ENCODE peak calls at places on chromosomes 4 and X, in four cellular contexts. N is H1, F is left ventricle myocardium inferior, V is upper lobe of left lung. O is an unnamed sample. For H3K4me1, the result is how much of the 10 kb centered on the place peaks cover.

GRCh38 chr4:78217557-78217956 is 160.4 kb downstream of the FRAS1 start:
- DNase-seq in F (no peak), V (no peak), N (no peak), O (no peak)

GRCh38 chrX:76850851-76851250 is 423.3 kb downstream of the MAGEE1 start:
- DNase-seq in N (peak), V (no peak), F (no peak), O (no peak)

GRCh38 chr4:94802091-94802490 is 44.3 kb downstream of the BMPR1B start:
- DNase-seq in F (peak), N (no peak), V (no peak), O (no peak)

GRCh38 chr4:70908993-70909556 is 6.9 kb downstream of the MOB1B start:
- DNase-seq in F (no peak), V (no peak), N (no peak), O (no peak)

GRCh38 chrX:84865113-84865512 is 138.6 kb upstream of the APOOL start:
- DNase-seq in N (no peak), V (no peak), F (no peak), O (no peak)

GRCh38 chr4:20137176-20137575 is 114.5 kb upstream of the SLIT2 start:
- DNase-seq in V (no peak), F (no peak), N (no peak), O (no peak)

GRCh38 chr4:176498857-176499256 is 179.1 kb downstream of the SPCS3 start:
- DNase-seq in V (no peak), F (no peak), N (no peak), O (no peak)

GRCh38 chr4:7425171-7425570 is 9.6 kb downstream of the PSAPL1 start:
- DNase-seq in F (peak), V (no peak), N (peak), O (peak)

GRCh38 chr4:11949355-11949754 is 520.7 kb upstream of the HS3ST1 start:
- DNase-seq in V (no peak), F (no peak), N (no peak), O (no peak)

GRCh38 chrX:22922961-22923360 is 76.8 kb upstream of the DDX53 start:
- DNase-seq in V (no peak), F (no peak), N (no peak), O (no peak)

GRCh38 chrX:85375333-85375738 is 4.1 kb downstream of the POF1B start:
- DNase-seq in V (no peak), F (no peak), N (no peak), O (no peak)

GRCh38 chr4:112075129-112075753 is 70.0 kb upstream of the FAM241A start:
- DNase-seq in V (no peak), N (no peak), F (no peak), O (no peak)

GRCh38 chrX:118726887-118727685 is at the start of gene IL13RA1:
- DNase-seq in F (peak), V (peak), N (peak), O (peak)

GRCh38 chr4:182862921-182863320 is 54.3 kb downstream of the DCTD start:
- DNase-seq in N (no peak), V (peak), F (no peak), O (no peak)

DNA sequence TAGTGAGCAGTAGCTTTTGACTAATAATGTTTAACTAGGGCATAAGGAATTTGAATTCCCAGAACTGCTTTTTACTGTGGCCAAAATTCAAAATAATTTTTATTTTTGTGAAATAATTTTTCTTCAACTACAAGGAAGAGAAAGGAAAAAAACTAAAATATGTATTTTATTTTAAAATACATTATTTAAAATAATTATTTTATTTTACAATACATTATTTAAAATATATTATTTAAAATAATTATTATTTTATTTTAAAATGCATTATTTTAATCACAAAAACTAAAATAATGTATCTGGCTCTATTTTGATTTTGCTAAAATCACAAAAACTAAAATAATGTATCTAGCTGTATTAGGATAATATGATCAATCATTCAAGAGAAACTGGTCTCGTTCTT is 210.4 kb downstream of the RELL1 start:
- DNase-seq in F (no peak), V (no peak), N (no peak), O (no peak)
- H3K4me1 ChIP-seq in F (under half), V (under half), N (under half), O (under half)

GRCh38 chr4:147927377-147928137 is 195.7 kb downstream of the ARHGAP10 start:
- DNase-seq in N (no peak), V (no peak), F (peak), O (no peak)

GRCh38 chr4:147928400-147928799 is 196.5 kb downstream of the ARHGAP10 start:
- DNase-seq in N (no peak), F (no peak), V (no peak), O (no peak)

GRCh38 chr4:147933779-147934178 is 201.9 kb downstream of the ARHGAP10 start:
- DNase-seq in N (no peak), F (no peak), V (no peak), O (no peak)

GRCh38 chr4:147938481-147938880 is 206.6 kb downstream of the ARHGAP10 start:
- DNase-seq in F (no peak), V (no peak), N (no peak), O (no peak)

DNA sequence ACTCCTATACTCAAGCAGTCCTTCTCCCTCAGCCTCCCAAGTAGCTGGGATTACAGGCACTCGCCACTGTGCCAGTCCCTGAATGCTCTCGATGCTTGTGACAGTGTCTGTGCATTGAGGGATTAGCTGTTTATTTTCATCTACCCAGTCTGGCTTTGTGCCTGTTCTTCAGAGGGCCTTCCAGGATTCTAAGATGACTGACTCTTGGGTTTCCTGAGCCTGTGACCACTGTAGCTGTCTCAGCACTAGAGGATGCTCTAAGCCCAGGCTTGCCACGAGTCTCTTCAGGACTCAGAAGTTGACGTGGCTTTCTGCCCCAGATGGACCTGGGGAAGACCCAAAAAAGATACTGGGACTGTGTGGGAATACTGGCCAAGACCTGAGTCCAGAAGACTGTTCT is 201.4 kb downstream of the ARHGAP10 start:
- DNase-seq in F (no peak), V (no peak), N (no peak), O (no peak)
- TF ChIP-seq CTCF in F (peak), V (no peak), N (peak), O (no peak)

GRCh38 chr4:2799444-2799911 is 6.6 kb downstream of the SH3BP2 start:
- DNase-seq in N (no peak), V (peak), F (peak), O (peak)
- H3K4me1 ChIP-seq in N (under half), V (half or more), F (half or more), O (under half)

DNA sequence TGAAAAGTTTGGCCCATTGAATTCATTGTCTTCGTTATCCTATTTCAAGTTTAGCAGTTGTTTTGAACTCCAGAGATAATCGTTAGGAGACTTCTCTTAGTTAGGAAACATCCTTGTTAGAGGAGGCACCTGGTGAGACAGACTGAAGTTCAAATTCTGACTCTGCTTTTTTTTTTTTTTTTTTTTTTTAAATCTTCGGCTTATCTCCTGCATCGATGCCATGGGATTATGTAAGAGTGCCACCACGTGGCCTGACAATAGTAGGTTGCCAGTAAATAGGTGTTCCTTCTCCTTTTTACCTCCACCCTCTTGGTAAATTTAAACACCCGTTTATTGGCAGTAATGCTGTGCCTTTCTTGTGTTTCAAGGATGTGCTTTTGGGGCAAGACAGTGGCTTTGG is 149.3 kb downstream of the SOWAHB start:
- DNase-seq in N (no peak), V (no peak), F (no peak), O (no peak)
- TF ChIP-seq CTCF in N (no peak), V (no peak), F (no peak), O (peak)

DNA sequence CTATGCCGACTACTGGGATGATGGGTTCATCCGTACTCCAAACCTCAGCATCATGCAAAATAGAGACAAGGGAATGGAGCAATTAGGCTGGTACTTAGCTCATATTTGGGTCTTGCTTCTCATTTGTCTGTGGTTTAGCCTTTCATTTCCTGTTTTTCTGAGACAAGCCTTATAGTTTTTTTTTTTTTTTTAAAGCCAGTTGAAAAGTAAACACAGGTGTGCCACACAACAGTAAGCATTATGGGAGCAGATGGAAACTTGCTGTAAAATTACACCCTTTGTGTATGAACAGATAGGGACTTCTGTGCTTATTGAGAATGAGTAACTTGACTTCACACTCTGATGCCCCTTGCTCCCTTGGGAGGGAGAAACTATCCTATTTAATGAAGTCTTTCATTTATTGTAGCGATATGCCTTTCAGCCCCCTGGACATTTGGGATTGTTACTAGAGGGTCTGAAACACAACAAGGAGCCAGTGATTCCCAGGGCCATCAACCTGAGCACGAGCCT is 13.7 kb downstream of the RASSF6 start:
- DNase-seq in V (no peak), N (no peak), F (no peak), O (no peak)
- H3K4me1 ChIP-seq in V (under half), N (under half), F (under half), O (under half)

DNA sequence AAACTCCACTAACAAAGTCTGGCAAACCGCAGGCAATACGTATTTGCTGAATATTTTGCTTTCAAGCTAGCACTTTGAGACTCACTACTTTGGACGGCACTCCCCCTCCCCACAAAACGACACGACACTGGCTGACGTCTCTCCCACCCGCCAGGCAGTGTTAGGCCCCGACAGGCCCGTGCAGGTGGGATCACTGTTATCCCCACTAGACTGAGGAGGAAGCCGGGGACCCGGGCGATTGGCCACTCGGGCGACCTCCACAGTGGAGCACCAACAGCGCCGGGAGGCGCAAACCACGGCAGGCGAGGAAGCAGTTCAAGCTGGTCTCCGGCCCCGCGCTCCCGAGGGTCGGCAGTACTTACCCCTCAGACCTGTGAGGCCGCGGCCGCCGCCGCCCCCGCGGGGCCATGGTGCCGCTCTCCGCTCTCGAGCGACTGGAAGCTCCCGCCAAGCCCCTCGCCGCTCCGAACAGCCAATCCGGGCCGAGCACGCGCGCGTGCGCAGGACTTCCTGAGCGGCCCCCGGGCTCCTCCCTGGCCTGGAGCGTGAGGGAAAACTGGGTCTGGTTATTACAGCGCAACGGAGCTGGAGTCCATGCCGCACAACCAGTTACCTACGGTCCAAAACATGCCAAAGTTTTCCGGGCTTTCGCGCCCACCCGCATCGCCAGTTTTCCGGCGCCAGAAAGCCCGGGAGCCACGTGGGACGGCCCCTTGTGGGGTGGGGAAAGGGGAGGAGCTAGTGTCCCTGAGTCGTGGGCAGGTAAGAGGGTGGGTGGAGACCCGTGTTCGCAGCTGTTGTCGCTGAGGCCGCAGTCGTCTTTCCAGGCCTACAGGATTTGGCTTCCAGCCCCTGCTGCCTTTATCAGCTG is at the start of gene CENPU:
- DNase-seq in V (peak), F (peak), N (peak), O (peak)
- TF ChIP-seq CTCF in V (peak), F (no peak), N (no peak), O (no peak)

GRCh38 chr4:150234246-150234645 is 156.0 kb downstream of the DCLK2 start:
- DNase-seq in F (no peak), N (no peak), V (no peak), O (no peak)

GRCh38 chr4:150229538-150229937 is 151.3 kb downstream of the DCLK2 start:
- DNase-seq in F (no peak), N (no peak), V (no peak), O (no peak)

GRCh38 chr4:150231108-150231770 is 153.0 kb downstream of the DCLK2 start:
- DNase-seq in N (no peak), F (no peak), V (no peak), O (no peak)

GRCh38 chr4:150230556-150230955 is 152.3 kb downstream of the DCLK2 start:
- DNase-seq in F (no peak), V (no peak), N (no peak), O (no peak)

GRCh38 chr4:150232029-150232428 is 153.8 kb downstream of the DCLK2 start:
- DNase-seq in N (no peak), V (no peak), F (no peak), O (no peak)
- H3K4me1 ChIP-seq in N (under half), V (under half), F (half or more), O (under half)

GRCh38 chrX:17361620-17362019 is 13.4 kb upstream of the NHS start:
- DNase-seq in F (no peak), N (peak), V (no peak), O (no peak)
- TF ChIP-seq CTCF in F (no peak), N (peak), V (no peak), O (no peak)

GRCh38 chr4:118767109-118767508 is 68.8 kb downstream of the SEC24D start:
- DNase-seq in F (no peak), V (no peak), N (no peak), O (no peak)

GRCh38 chr4:118765399-118765798 is 70.5 kb downstream of the SEC24D start:
- DNase-seq in V (no peak), F (no peak), N (no peak), O (no peak)

GRCh38 chr4:118772149-118773081 is 63.5 kb downstream of the SEC24D start:
- DNase-seq in V (no peak), F (no peak), N (no peak), O (no peak)

GRCh38 chr4:118770741-118771187 is 65.2 kb downstream of the SEC24D start:
- DNase-seq in V (no peak), F (no peak), N (no peak), O (no peak)

GRCh38 chr4:118769152-118769551 is 66.8 kb downstream of the SEC24D start:
- DNase-seq in V (no peak), N (no peak), F (no peak), O (no peak)
- H3K4me1 ChIP-seq in V (under half), N (under half), F (half or more), O (half or more)

O was measured in tibial artery.